ENCODE peak calls at places on chromosomes 12 and 14, in eight cellular contexts. G, N, S, W, V, M, T and H are unnamed samples.

GRCh38 chr12:108814462-108815211 is 42.7 kb downstream of the SSH1 start:
- DNase-seq in V (no peak), T (no peak), W (no peak), G (no peak), N (no peak), S (no peak), M (peak), H (no peak)

GRCh38 chr12:121495746-121496145 is 85.1 kb downstream of the KDM2B start:
- DNase-seq in G (no peak), M (no peak), V (no peak), W (no peak), N (no peak), T (no peak), S (no peak), H (no peak)

GRCh38 chr14:59195898-59196297 is 7.4 kb downstream of the DAAM1 start:
- DNase-seq in V (no peak), S (no peak), N (no peak), G (no peak), T (no peak), W (no peak), M (no peak), H (no peak)

GRCh38 chr14:35878272-35879140 is 52.4 kb downstream of the BRMS1L start:
- DNase-seq in V (peak), T (no peak), M (peak), S (no peak), N (no peak), G (no peak), W (peak), H (peak)

GRCh38 chr14:102493585-102493984 is 16.0 kb downstream of the ANKRD9 start:
- DNase-seq in M (no peak), N (no peak), V (no peak), T (no peak), G (no peak), W (no peak), S (no peak), H (no peak)

GRCh38 chr12:104964167-104964566 is 6.1 kb upstream of the SLC41A2 start:
- DNase-seq in T (no peak), N (no peak), W (no peak), G (no peak), M (no peak), S (no peak), V (no peak), H (no peak)

GRCh38 chr12:122975790-122976647 is 975 bp downstream of the OGFOD2 start:
- DNase-seq in W (no peak), G (no peak), S (no peak), T (no peak), N (no peak), V (no peak), M (no peak), H (no peak)

GRCh38 chr12:90124289-90124688 is 415.7 kb upstream of the ATP2B1 start:
- DNase-seq in N (no peak), V (no peak), S (no peak), M (no peak), G (no peak), T (no peak), W (no peak), H (no peak)

GRCh38 chr12:116389990-116390655 is 112.6 kb upstream of the MED13L start:
- DNase-seq in M (peak), G (no peak), V (peak), W (peak), N (no peak), T (no peak), S (no peak), H (peak)